ENCODE peak calls at places on chromosome 14, in eight cellular contexts. One of them, this sample, is unnamed.

GRCh38 chr14:100292776-100293461 is 13.3 kb downstream of the SLC25A29 start:
- DNase-seq in cerebellar cortex: no peak
- DNase-seq in GM13977: peak
- DNase-seq in sciatic nerve: peak
- DNase-seq in amygdala: no peak
- DNase-seq in activated CD4-positive, alpha-beta T cell treated with anti-CD3 and anti-CD28 coated beads, Interleukin-2, amount 50 U/mL, for 1 hour: no peak
- DNase-seq in dermis microvascular lymphatic vessel endothelial cell: no peak
- DNase-seq in neural progenitor cell: no peak
- DNase-seq in this sample: no peak

GRCh38 chr14:81400202-81400678 is at the start of gene STON2:
- DNase-seq in neural progenitor cell: no peak
- DNase-seq in activated CD4-positive, alpha-beta T cell treated with anti-CD3 and anti-CD28 coated beads, Interleukin-2, amount 50 U/mL, for 1 hour: no peak
- DNase-seq in sciatic nerve: peak
- DNase-seq in GM13977: no peak
- DNase-seq in amygdala: no peak
- DNase-seq in cerebellar cortex: no peak
- DNase-seq in dermis microvascular lymphatic vessel endothelial cell: peak
- DNase-seq in this sample: peak

GRCh38 chr14:105325716-105326567 is 11.4 kb downstream of the PACS2 start:
- DNase-seq in neural progenitor cell: no peak
- DNase-seq in amygdala: no peak
- DNase-seq in activated CD4-positive, alpha-beta T cell treated with anti-CD3 and anti-CD28 coated beads, Interleukin-2, amount 50 U/mL, for 1 hour: no peak
- DNase-seq in sciatic nerve: no peak
- DNase-seq in cerebellar cortex: no peak
- DNase-seq in dermis microvascular lymphatic vessel endothelial cell: no peak
- DNase-seq in GM13977: no peak
- DNase-seq in this sample: no peak

GRCh38 chr14:66432334-66432733 is 53.8 kb upstream of the CCDC196 start:
- DNase-seq in neural progenitor cell: no peak
- DNase-seq in sciatic nerve: no peak
- DNase-seq in amygdala: no peak
- DNase-seq in GM13977: no peak
- DNase-seq in dermis microvascular lymphatic vessel endothelial cell: no peak
- DNase-seq in activated CD4-positive, alpha-beta T cell treated with anti-CD3 and anti-CD28 coated beads, Interleukin-2, amount 50 U/mL, for 1 hour: no peak
- DNase-seq in cerebellar cortex: no peak
- DNase-seq in this sample: no peak

GRCh38 chr14:33986804-33987203 is 35.9 kb upstream of the EGLN3 start:
- DNase-seq in amygdala: no peak
- DNase-seq in sciatic nerve: no peak
- DNase-seq in cerebellar cortex: no peak
- DNase-seq in activated CD4-positive, alpha-beta T cell treated with anti-CD3 and anti-CD28 coated beads, Interleukin-2, amount 50 U/mL, for 1 hour: no peak
- DNase-seq in dermis microvascular lymphatic vessel endothelial cell: no peak
- DNase-seq in GM13977: no peak
- DNase-seq in neural progenitor cell: no peak
- DNase-seq in this sample: peak

GRCh38 chr14:81834308-81834707 is 300.7 kb upstream of the SEL1L start:
- DNase-seq in sciatic nerve: no peak
- DNase-seq in GM13977: no peak
- DNase-seq in amygdala: no peak
- DNase-seq in cerebellar cortex: no peak
- DNase-seq in dermis microvascular lymphatic vessel endothelial cell: no peak
- DNase-seq in neural progenitor cell: no peak
- DNase-seq in activated CD4-positive, alpha-beta T cell treated with anti-CD3 and anti-CD28 coated beads, Interleukin-2, amount 50 U/mL, for 1 hour: no peak
- DNase-seq in this sample: no peak

GRCh38 chr14:60865378-60866127 is 115.3 kb downstream of the TRMT5 start:
- DNase-seq in cerebellar cortex: peak
- DNase-seq in dermis microvascular lymphatic vessel endothelial cell: no peak
- DNase-seq in activated CD4-positive, alpha-beta T cell treated with anti-CD3 and anti-CD28 coated beads, Interleukin-2, amount 50 U/mL, for 1 hour: no peak
- DNase-seq in sciatic nerve: no peak
- DNase-seq in neural progenitor cell: no peak
- DNase-seq in GM13977: no peak
- DNase-seq in amygdala: no peak
- DNase-seq in this sample: no peak

GRCh38 chr14:89654998-89655397 is 238.0 kb upstream of the FOXN3 start:
- DNase-seq in GM13977: no peak
- DNase-seq in amygdala: no peak
- DNase-seq in sciatic nerve: no peak
- DNase-seq in cerebellar cortex: no peak
- DNase-seq in dermis microvascular lymphatic vessel endothelial cell: no peak
- DNase-seq in activated CD4-positive, alpha-beta T cell treated with anti-CD3 and anti-CD28 coated beads, Interleukin-2, amount 50 U/mL, for 1 hour: no peak
- DNase-seq in neural progenitor cell: no peak
- DNase-seq in this sample: no peak

GRCh38 chr14:94380225-94381148 is 7.9 kb downstream of the SERPINA1 start:
- DNase-seq in dermis microvascular lymphatic vessel endothelial cell: no peak
- DNase-seq in neural progenitor cell: no peak
- DNase-seq in cerebellar cortex: peak
- DNase-seq in GM13977: no peak
- DNase-seq in activated CD4-positive, alpha-beta T cell treated with anti-CD3 and anti-CD28 coated beads, Interleukin-2, amount 50 U/mL, for 1 hour: no peak
- DNase-seq in sciatic nerve: no peak
- DNase-seq in amygdala: no peak
- DNase-seq in this sample: no peak

GRCh38 chr14:56061051-56061450 is 57.2 kb upstream of the PELI2 start:
- DNase-seq in neural progenitor cell: no peak
- DNase-seq in amygdala: no peak
- DNase-seq in cerebellar cortex: no peak
- DNase-seq in dermis microvascular lymphatic vessel endothelial cell: no peak
- DNase-seq in GM13977: no peak
- DNase-seq in activated CD4-positive, alpha-beta T cell treated with anti-CD3 and anti-CD28 coated beads, Interleukin-2, amount 50 U/mL, for 1 hour: no peak
- DNase-seq in sciatic nerve: no peak
- DNase-seq in this sample: no peak

GRCh38 chr14:32230181-32230580 is 27.1 kb upstream of the RNU6-8 start:
- DNase-seq in cerebellar cortex: no peak
- DNase-seq in dermis microvascular lymphatic vessel endothelial cell: no peak
- DNase-seq in GM13977: no peak
- DNase-seq in neural progenitor cell: no peak
- DNase-seq in amygdala: no peak
- DNase-seq in activated CD4-positive, alpha-beta T cell treated with anti-CD3 and anti-CD28 coated beads, Interleukin-2, amount 50 U/mL, for 1 hour: no peak
- DNase-seq in sciatic nerve: no peak
- DNase-seq in this sample: no peak

GRCh38 chr14:105501504-105502291 is 10.7 kb downstream of the TEDC1 start:
- DNase-seq in cerebellar cortex: no peak
- DNase-seq in activated CD4-positive, alpha-beta T cell treated with anti-CD3 and anti-CD28 coated beads, Interleukin-2, amount 50 U/mL, for 1 hour: no peak
- DNase-seq in dermis microvascular lymphatic vessel endothelial cell: no peak
- DNase-seq in amygdala: no peak
- DNase-seq in sciatic nerve: no peak
- DNase-seq in GM13977: no peak
- DNase-seq in neural progenitor cell: no peak
- DNase-seq in this sample: no peak

GRCh38 chr14:56153271-56153670 is 35.1 kb downstream of the PELI2 start:
- DNase-seq in neural progenitor cell: no peak
- DNase-seq in sciatic nerve: no peak
- DNase-seq in dermis microvascular lymphatic vessel endothelial cell: peak
- DNase-seq in amygdala: no peak
- DNase-seq in cerebellar cortex: no peak
- DNase-seq in activated CD4-positive, alpha-beta T cell treated with anti-CD3 and anti-CD28 coated beads, Interleukin-2, amount 50 U/mL, for 1 hour: no peak
- DNase-seq in GM13977: no peak
- DNase-seq in this sample: no peak

GRCh38 chr14:81129242-81129641 is 91.5 kb downstream of the GTF2A1 start:
- DNase-seq in GM13977: no peak
- DNase-seq in activated CD4-positive, alpha-beta T cell treated with anti-CD3 and anti-CD28 coated beads, Interleukin-2, amount 50 U/mL, for 1 hour: no peak
- DNase-seq in dermis microvascular lymphatic vessel endothelial cell: no peak
- DNase-seq in neural progenitor cell: no peak
- DNase-seq in amygdala: no peak
- DNase-seq in cerebellar cortex: no peak
- DNase-seq in sciatic nerve: no peak
- DNase-seq in this sample: no peak

GRCh38 chr14:49953196-49953595 is 60.3 kb downstream of the ARF6 start:
- DNase-seq in sciatic nerve: no peak
- DNase-seq in amygdala: no peak
- DNase-seq in neural progenitor cell: no peak
- DNase-seq in GM13977: no peak
- DNase-seq in cerebellar cortex: no peak
- DNase-seq in dermis microvascular lymphatic vessel endothelial cell: no peak
- DNase-seq in activated CD4-positive, alpha-beta T cell treated with anti-CD3 and anti-CD28 coated beads, Interleukin-2, amount 50 U/mL, for 1 hour: no peak
- DNase-seq in this sample: no peak

GRCh38 chr14:30283822-30284446 is 275.0 kb upstream of the G2E3 start:
- DNase-seq in dermis microvascular lymphatic vessel endothelial cell: peak
- DNase-seq in cerebellar cortex: peak
- DNase-seq in neural progenitor cell: peak
- DNase-seq in amygdala: no peak
- DNase-seq in activated CD4-positive, alpha-beta T cell treated with anti-CD3 and anti-CD28 coated beads, Interleukin-2, amount 50 U/mL, for 1 hour: no peak
- DNase-seq in GM13977: no peak
- DNase-seq in sciatic nerve: no peak
- DNase-seq in this sample: peak

GRCh38 chr14:41609704-41610183 is 3.1 kb downstream of the LRFN5 start:
- DNase-seq in sciatic nerve: peak
- DNase-seq in cerebellar cortex: peak
- DNase-seq in activated CD4-positive, alpha-beta T cell treated with anti-CD3 and anti-CD28 coated beads, Interleukin-2, amount 50 U/mL, for 1 hour: no peak
- DNase-seq in neural progenitor cell: peak
- DNase-seq in dermis microvascular lymphatic vessel endothelial cell: no peak
- DNase-seq in amygdala: peak
- DNase-seq in GM13977: no peak
- DNase-seq in this sample: peak

GRCh38 chr14:70317969-70318634 is 41.4 kb downstream of the COX16 start:
- DNase-seq in neural progenitor cell: peak
- DNase-seq in activated CD4-positive, alpha-beta T cell treated with anti-CD3 and anti-CD28 coated beads, Interleukin-2, amount 50 U/mL, for 1 hour: no peak
- DNase-seq in cerebellar cortex: peak
- DNase-seq in sciatic nerve: no peak
- DNase-seq in amygdala: peak
- DNase-seq in GM13977: peak
- DNase-seq in dermis microvascular lymphatic vessel endothelial cell: peak
- DNase-seq in this sample: peak

GRCh38 chr14:102913341-102914211 is 8.9 kb upstream of the AMN start:
- DNase-seq in activated CD4-positive, alpha-beta T cell treated with anti-CD3 and anti-CD28 coated beads, Interleukin-2, amount 50 U/mL, for 1 hour: no peak
- DNase-seq in sciatic nerve: peak
- DNase-seq in dermis microvascular lymphatic vessel endothelial cell: no peak
- DNase-seq in cerebellar cortex: no peak
- DNase-seq in GM13977: no peak
- DNase-seq in amygdala: no peak
- DNase-seq in neural progenitor cell: no peak
- DNase-seq in this sample: no peak

GRCh38 chr14:90593254-90594040 is 196.6 kb downstream of the CALM1 start:
- DNase-seq in activated CD4-positive, alpha-beta T cell treated with anti-CD3 and anti-CD28 coated beads, Interleukin-2, amount 50 U/mL, for 1 hour: no peak
- DNase-seq in dermis microvascular lymphatic vessel endothelial cell: no peak
- DNase-seq in cerebellar cortex: no peak
- DNase-seq in neural progenitor cell: no peak
- DNase-seq in sciatic nerve: no peak
- DNase-seq in amygdala: no peak
- DNase-seq in GM13977: no peak
- DNase-seq in this sample: no peak

GRCh38 chr14:59771577-59771976 is 99.0 kb downstream of the RTN1 start:
- DNase-seq in activated CD4-positive, alpha-beta T cell treated with anti-CD3 and anti-CD28 coated beads, Interleukin-2, amount 50 U/mL, for 1 hour: no peak
- DNase-seq in sciatic nerve: no peak
- DNase-seq in GM13977: no peak
- DNase-seq in amygdala: no peak
- DNase-seq in cerebellar cortex: no peak
- DNase-seq in neural progenitor cell: no peak
- DNase-seq in dermis microvascular lymphatic vessel endothelial cell: peak
- DNase-seq in this sample: no peak

GRCh38 chr14:34874386-34875030 is 652 bp downstream of the BAZ1A start:
- DNase-seq in cerebellar cortex: peak
- DNase-seq in dermis microvascular lymphatic vessel endothelial cell: peak
- DNase-seq in neural progenitor cell: peak
- DNase-seq in sciatic nerve: peak
- DNase-seq in activated CD4-positive, alpha-beta T cell treated with anti-CD3 and anti-CD28 coated beads, Interleukin-2, amount 50 U/mL, for 1 hour: peak
- DNase-seq in GM13977: peak
- DNase-seq in amygdala: peak
- DNase-seq in this sample: peak

GRCh38 chr14:24224618-24225071 is 7.5 kb downstream of the NEDD8 start:
- DNase-seq in activated CD4-positive, alpha-beta T cell treated with anti-CD3 and anti-CD28 coated beads, Interleukin-2, amount 50 U/mL, for 1 hour: no peak
- DNase-seq in GM13977: no peak
- DNase-seq in amygdala: no peak
- DNase-seq in sciatic nerve: no peak
- DNase-seq in dermis microvascular lymphatic vessel endothelial cell: peak
- DNase-seq in cerebellar cortex: no peak
- DNase-seq in neural progenitor cell: no peak
- DNase-seq in this sample: no peak

GRCh38 chr14:51897791-51898190 is 37.4 kb downstream of the GNG2 start:
- DNase-seq in amygdala: no peak
- DNase-seq in activated CD4-positive, alpha-beta T cell treated with anti-CD3 and anti-CD28 coated beads, Interleukin-2, amount 50 U/mL, for 1 hour: no peak
- DNase-seq in dermis microvascular lymphatic vessel endothelial cell: no peak
- DNase-seq in sciatic nerve: no peak
- DNase-seq in GM13977: no peak
- DNase-seq in neural progenitor cell: no peak
- DNase-seq in cerebellar cortex: no peak
- DNase-seq in this sample: no peak

GRCh38 chr14:53880761-53881160 is 75.9 kb downstream of the BMP4 start:
- DNase-seq in neural progenitor cell: no peak
- DNase-seq in dermis microvascular lymphatic vessel endothelial cell: no peak
- DNase-seq in cerebellar cortex: no peak
- DNase-seq in activated CD4-positive, alpha-beta T cell treated with anti-CD3 and anti-CD28 coated beads, Interleukin-2, amount 50 U/mL, for 1 hour: no peak
- DNase-seq in sciatic nerve: no peak
- DNase-seq in GM13977: no peak
- DNase-seq in amygdala: no peak
- DNase-seq in this sample: no peak

GRCh38 chr14:99191663-99192621 is 80.1 kb downstream of the BCL11B start:
- DNase-seq in neural progenitor cell: no peak
- DNase-seq in dermis microvascular lymphatic vessel endothelial cell: peak
- DNase-seq in amygdala: peak
- DNase-seq in activated CD4-positive, alpha-beta T cell treated with anti-CD3 and anti-CD28 coated beads, Interleukin-2, amount 50 U/mL, for 1 hour: peak
- DNase-seq in cerebellar cortex: peak
- DNase-seq in GM13977: no peak
- DNase-seq in sciatic nerve: peak
- DNase-seq in this sample: peak

GRCh38 chr14:102419276-102419675 is 56.5 kb downstream of the TECPR2 start:
- DNase-seq in amygdala: no peak
- DNase-seq in activated CD4-positive, alpha-beta T cell treated with anti-CD3 and anti-CD28 coated beads, Interleukin-2, amount 50 U/mL, for 1 hour: no peak
- DNase-seq in GM13977: no peak
- DNase-seq in sciatic nerve: no peak
- DNase-seq in cerebellar cortex: no peak
- DNase-seq in neural progenitor cell: no peak
- DNase-seq in dermis microvascular lymphatic vessel endothelial cell: no peak
- DNase-seq in this sample: no peak